ENCODE peak calls at places on chromosomes 4 and X, in five cellular contexts. W is cardiac muscle cell, D is HAP-1, B is NCI-H460, F is neural progenitor cell. S is an unnamed sample.

GRCh38 chrX:7606253-7606652 is 236.7 kb upstream of the VCX start:
- DNase-seq in F (no peak), D (no peak), B (no peak), W (no peak), S (no peak)

GRCh38 chr4:114005569-114006442 is 26.4 kb upstream of the ARSJ start:
- DNase-seq in B (no peak), F (no peak), W (no peak), D (no peak), S (no peak)

GRCh38 chr4:146916479-146917076 is 29.1 kb downstream of the TTC29 start:
- DNase-seq in B (peak; percentile 19), F (peak; percentile 49), D (peak; percentile 33), W (peak; percentile 39), S (no peak)

GRCh38 chrX:119625843-119626242 is 19.6 kb upstream of the NKRF start:
- DNase-seq in F (no peak), W (no peak), D (no peak), B (no peak), S (no peak)

GRCh38 chrX:123274796-123275195 is 90.7 kb downstream of the GRIA3 start:
- DNase-seq in B (no peak), W (no peak), F (no peak), D (no peak), S (no peak)

GRCh38 chrX:1212532-1212931 is at the start of gene CRLF2:
- DNase-seq in W (no peak), F (no peak), B (peak; percentile 69), D (no peak), S (peak; percentile 53)

GRCh38 chr4:27066591-27066990 is 205.9 kb downstream of the STIM2 start:
- DNase-seq in W (no peak), B (no peak), F (no peak), D (no peak), S (no peak)

GRCh38 chrX:125293792-125294780 is 25.6 kb upstream of the TEX13C start:
- DNase-seq in F (no peak), B (peak; percentile 13), D (no peak), W (no peak), S (no peak)

GRCh38 chr4:3730422-3730821 is 35.8 kb upstream of the ADRA2C start:
- DNase-seq in B (no peak), W (no peak), F (no peak), D (no peak), S (no peak)

GRCh38 chrX:120517936-120518335 is 42.8 kb downstream of the CUL4B start:
- DNase-seq in W (no peak), B (no peak), D (peak; percentile 37), F (no peak), S (no peak)

GRCh38 chr4:144658908-144659307 is 13.0 kb downstream of the HHIP start:
- DNase-seq in D (no peak), W (no peak), F (no peak), B (no peak), S (no peak)

GRCh38 chr4:36198861-36199260 is 45.5 kb downstream of the ARAP2 start:
- DNase-seq in F (no peak), W (no peak), B (no peak), D (no peak), S (no peak)

GRCh38 chr4:184961693-184962092 is 56.6 kb upstream of the HELT start:
- DNase-seq in F (no peak), D (peak; percentile 41), W (no peak), B (no peak), S (no peak)

GRCh38 chr4:2802618-2803531 is 10.0 kb downstream of the SH3BP2 start:
- DNase-seq in B (no peak), D (no peak), F (no peak), W (no peak), S (no peak)

GRCh38 chr4:128863314-128864075 is 54.0 kb downstream of the JADE1 start:
- DNase-seq in B (peak; percentile 73), F (peak; percentile 88), D (peak; percentile 91), W (peak; percentile 83), S (peak; percentile 30)

GRCh38 chrX:15915959-15916703 is 61.5 kb upstream of the AP1S2 start:
- DNase-seq in F (no peak), B (no peak), D (no peak), W (no peak), S (no peak)

GRCh38 chr4:41613782-41614181 is 75.8 kb downstream of the LIMCH1 start:
- DNase-seq in B (no peak), W (no peak), F (no peak), D (no peak), S (no peak)

GRCh38 chrX:145694048-145694447 is 123.6 kb upstream of the SLITRK2 start:
- DNase-seq in B (no peak), W (no peak), D (no peak), F (no peak), S (no peak)

GRCh38 chrX:47145408-47146120 is 543 bp downstream of the RBM10 start:
- DNase-seq in B (no peak), D (peak; percentile 36), W (no peak), F (no peak), S (no peak)

GRCh38 chrX:118347131-118347530 is 1.2 kb downstream of the WDR44 start:
- DNase-seq in F (peak; percentile 19), W (peak; percentile 6), B (peak; percentile 14), D (peak; percentile 16), S (no peak)

GRCh38 chrX:16559206-16559619 is 90.7 kb upstream of the S100G start:
- DNase-seq in F (no peak), D (no peak), W (no peak), B (no peak), S (no peak)